ENCODE peak calls at places on chromosome 11, in six cellular contexts. N, F, Y, O, W and G are unnamed samples.

GRCh38 chr11:62461740-62462522 is 43.1 kb downstream of the SCGB1A1 start:
- DNase-seq in F (no peak), Y (no peak), O (no peak), N (peak; percentile 79), W (no peak), G (no peak)

GRCh38 chr11:22730319-22730718 is 63.9 kb downstream of the GAS2 start:
- DNase-seq in F (no peak), W (no peak), N (peak; percentile 1), O (peak; percentile 19), Y (no peak), G (no peak)

GRCh38 chr11:60131943-60132342 is 43.5 kb downstream of the MS4A2 start:
- DNase-seq in Y (no peak), O (no peak), N (no peak), W (no peak), F (no peak), G (no peak)

GRCh38 chr11:132943325-132943736 is 589.0 kb downstream of the OPCML start:
- DNase-seq in Y (no peak), F (no peak), N (no peak), W (no peak), O (no peak), G (no peak)

GRCh38 chr11:35106595-35106994 is 32.4 kb upstream of the CD44 start:
- DNase-seq in W (no peak), O (peak; percentile 38), N (no peak), F (no peak), Y (no peak), G (no peak)

GRCh38 chr11:64234840-64235379 is 526 bp downstream of the VEGFB start:
- DNase-seq in W (no peak), N (no peak), Y (no peak), F (no peak), O (peak; percentile 58), G (no peak)

GRCh38 chr11:6607190-6607635 is 3.6 kb downstream of the ILK start:
- DNase-seq in Y (no peak), F (no peak), W (no peak), N (no peak), O (no peak), G (no peak)

GRCh38 chr11:16195659-16196058 is 160.7 kb downstream of the SOX6 start:
- DNase-seq in O (no peak), N (no peak), W (no peak), Y (no peak), F (no peak), G (no peak)

GRCh38 chr11:68651208-68651984 is 32.9 kb upstream of the GAL start:
- DNase-seq in W (no peak), N (no peak), O (no peak), F (no peak), Y (no peak), G (no peak)

GRCh38 chr11:88169881-88170280 is 5.4 kb downstream of the RAB38 start:
- DNase-seq in N (no peak), O (no peak), W (no peak), F (no peak), Y (no peak), G (no peak)

GRCh38 chr11:94794287-94795168 is 26.4 kb downstream of the AMOTL1 start:
- DNase-seq in F (peak; percentile 97), Y (no peak), O (no peak), W (peak; percentile 89), N (peak; percentile 100), G (no peak)

GRCh38 chr11:83051760-83052671 is 19.7 kb downstream of the RAB30 start:
- DNase-seq in W (no peak), F (peak; percentile 92), O (no peak), N (peak; percentile 98), Y (no peak), G (no peak)

GRCh38 chr11:396511-396947 is 2.5 kb downstream of the PKP3 start:
- DNase-seq in N (peak; percentile 37), F (peak; percentile 34), W (no peak), Y (no peak), O (no peak), G (no peak)

GRCh38 chr11:37504066-37504611 is 906.1 kb upstream of the RAG2 start:
- DNase-seq in O (no peak), F (peak; percentile 92), N (peak; percentile 88), W (no peak), Y (no peak), G (no peak)

GRCh38 chr11:64675417-64676252 is 47.4 kb downstream of the NRXN2 start:
- DNase-seq in Y (no peak), F (peak; percentile 82), W (peak; percentile 86), N (peak; percentile 92), O (no peak), G (no peak)

GRCh38 chr11:35529971-35530495 is 4.6 kb upstream of the PAMR1 start:
- DNase-seq in N (peak; percentile 98), Y (no peak), F (peak; percentile 94), O (no peak), W (no peak), G (no peak)

GRCh38 chr11:109946322-109946846 is 146.8 kb upstream of the ZC3H12C start:
- DNase-seq in F (peak; percentile 91), O (peak; percentile 21), Y (peak; percentile 62), N (peak; percentile 98), W (peak; percentile 95), G (peak; percentile 61)
- H3K4me3 ChIP-seq in F (peak overlapping the region; percentile 42), O (no peak overlapping the region), Y (peak overlapping the region; percentile 30), N (peak overlapping the region; percentile 32), W (peak overlapping the region; percentile 33), G (no peak overlapping the region)

GRCh38 chr11:73189723-73190556 is 28.1 kb upstream of the P2RY2 start:
- DNase-seq in W (no peak), Y (peak; percentile 41), N (no peak), F (no peak), O (no peak), G (no peak)

GRCh38 chr11:73187854-73188253 is 30.2 kb upstream of the P2RY2 start:
- DNase-seq in O (no peak), F (no peak), N (no peak), Y (peak; percentile 1), W (no peak), G (no peak)

GRCh38 chr11:73189315-73189714 is 28.8 kb upstream of the P2RY2 start:
- DNase-seq in Y (peak; percentile 28), O (no peak), N (no peak), F (no peak), W (no peak), G (peak; percentile 97)

GRCh38 chr11:73186886-73187285 is 31.2 kb upstream of the P2RY2 start:
- DNase-seq in W (no peak), N (no peak), Y (peak; percentile 17), F (no peak), O (no peak), G (no peak)

DNA sequence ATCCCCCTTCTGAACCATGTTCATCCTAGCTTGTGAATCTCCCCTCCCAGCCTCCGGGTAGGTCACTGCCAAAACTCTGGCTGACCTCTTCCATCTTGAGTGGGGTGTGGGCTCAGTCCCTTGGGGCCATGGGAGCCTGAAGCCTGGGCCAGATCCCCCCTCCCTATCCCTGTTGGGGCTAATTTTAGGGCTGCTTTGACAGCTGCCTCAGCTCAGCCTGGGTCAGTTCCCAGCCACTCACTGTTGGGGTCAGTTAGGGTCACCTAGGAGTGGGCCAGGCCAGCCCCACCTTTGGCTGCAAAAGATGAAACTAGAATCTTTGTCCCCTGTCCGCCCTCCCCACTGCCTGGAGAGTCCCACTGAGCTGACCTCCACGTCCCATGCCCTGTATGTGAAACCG is 29.8 kb upstream of the P2RY2 start:
- DNase-seq in N (no peak), F (no peak), W (no peak), O (no peak), Y (peak; percentile 43), G (no peak)
- H3K4me3 ChIP-seq in N (no peak overlapping the region), F (no peak overlapping the region), W (no peak overlapping the region), O (no peak overlapping the region), Y (no peak overlapping the region), G (peak overlapping the region; percentile 26)

GRCh38 chr11:108228236-108228635 is 5.4 kb downstream of the ATM start:
- DNase-seq in N (no peak), Y (no peak), F (no peak), O (no peak), W (no peak), G (no peak)

GRCh38 chr11:108224908-108225786 is 2.3 kb downstream of the ATM start:
- DNase-seq in F (no peak), O (peak; percentile 76), N (no peak), W (no peak), Y (no peak), G (no peak)

GRCh38 chr11:108224366-108224765 is 1.5 kb downstream of the ATM start:
- DNase-seq in Y (no peak), O (no peak), F (no peak), N (no peak), W (no peak), G (no peak)

GRCh38 chr11:108223449-108224149 is 732 bp downstream of the ATM start:
- DNase-seq in F (no peak), W (no peak), N (peak; percentile 32), O (peak; percentile 75), Y (no peak), G (no peak)

DNA sequence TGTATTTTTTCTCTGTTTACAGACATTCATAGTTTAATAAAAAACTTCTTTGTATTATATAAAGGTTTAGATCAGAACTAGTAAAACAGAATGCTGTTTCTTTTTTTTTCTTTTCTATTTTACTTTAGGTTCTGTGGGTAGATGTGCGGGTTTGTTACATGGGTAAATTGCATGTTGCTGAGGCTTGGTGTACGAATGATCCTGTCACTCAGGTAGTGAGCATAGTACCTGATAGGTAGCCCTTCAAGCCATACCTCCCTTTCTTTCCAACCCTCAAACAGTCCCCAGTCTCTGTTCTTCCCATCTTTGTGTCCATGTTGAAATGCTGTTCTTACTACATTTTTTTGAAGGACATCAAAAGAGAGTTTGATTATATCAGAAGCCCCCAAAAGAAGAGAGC is 3.2 kb downstream of the ATM start:
- DNase-seq in O (peak; percentile 21), Y (no peak), F (no peak), W (no peak), N (no peak), G (no peak)
- H3K4me3 ChIP-seq in O (peak overlapping the region; percentile 65), Y (no peak overlapping the region), F (no peak overlapping the region), W (no peak overlapping the region), N (no peak overlapping the region), G (no peak overlapping the region)

GRCh38 chr11:121415861-121416260 is 36.3 kb upstream of the SORL1 start:
- DNase-seq in O (no peak), W (no peak), Y (no peak), N (peak; percentile 48), F (no peak), G (peak; percentile 30)

GRCh38 chr11:121417607-121418006 is 34.5 kb upstream of the SORL1 start:
- DNase-seq in N (no peak), O (no peak), Y (no peak), F (no peak), W (no peak), G (no peak)

GRCh38 chr11:121414141-121414918 is 37.8 kb upstream of the SORL1 start:
- DNase-seq in O (no peak), N (no peak), Y (no peak), W (no peak), F (no peak), G (peak; percentile 46)

GRCh38 chr11:121418625-121419114 is 33.4 kb upstream of the SORL1 start:
- DNase-seq in O (peak; percentile 79), N (no peak), W (no peak), F (no peak), Y (no peak), G (peak; percentile 87)

DNA sequence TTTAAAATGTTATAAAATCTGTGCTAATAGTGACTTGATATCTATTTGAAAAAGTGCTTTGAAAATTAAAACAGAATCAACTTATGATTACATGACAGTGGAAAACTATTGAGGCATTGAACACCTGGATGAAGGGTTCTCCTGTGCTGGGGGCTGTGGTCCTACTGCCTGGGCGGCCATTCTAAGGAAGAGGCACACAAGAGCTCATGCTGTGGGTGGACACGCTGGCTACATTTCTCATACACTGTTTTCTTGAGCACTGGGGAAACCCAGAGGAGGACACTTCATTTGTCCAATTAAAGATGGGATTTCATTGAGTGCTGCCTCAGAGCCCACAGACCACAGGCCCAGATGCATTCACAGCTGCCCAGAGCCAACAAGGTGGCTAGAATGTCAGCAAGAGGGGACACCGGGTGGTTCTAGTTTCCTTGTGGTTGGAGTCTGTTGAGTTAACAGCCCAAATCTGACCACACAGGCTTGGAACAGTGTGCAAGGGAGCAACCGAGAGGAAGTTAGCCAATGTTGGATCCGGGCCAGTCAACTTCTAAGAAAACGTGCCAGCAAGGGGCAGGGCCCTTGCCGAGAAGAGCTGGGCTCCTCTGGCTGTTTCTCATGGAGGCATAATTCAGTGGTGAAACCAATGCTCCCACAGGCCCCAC is 35.1 kb upstream of the SORL1 start:
- DNase-seq in Y (peak; percentile 77), O (peak; percentile 39), W (peak; percentile 93), F (peak; percentile 75), N (peak; percentile 97), G (peak; percentile 100)
- H3K4me3 ChIP-seq in Y (no peak overlapping the region), O (peak overlapping the region; percentile 20), W (no peak overlapping the region), F (no peak overlapping the region), N (no peak overlapping the region), G (no peak overlapping the region)